ENCODE peak calls at places on chromosomes 12 and 14, in four cellular contexts. B, U, C and P are unnamed samples.

GRCh38 chr14:91041450-91041849 is 19.0 kb downstream of the RPS6KA5 start:
- DNase-seq in C (no peak), B (no peak), U (no peak), P (no peak)

GRCh38 chr12:132861558-132861957 is 25.8 kb downstream of the CHFR start:
- DNase-seq in U (no peak), B (no peak), C (no peak), P (no peak)

GRCh38 chr14:103084021-103084919 is at the start of gene LBHD2:
- DNase-seq in U (no peak), B (no peak), C (no peak), P (no peak)

GRCh38 chr12:42779186-42779859 is 189.8 kb upstream of the PRICKLE1 start:
- DNase-seq in U (no peak), B (no peak), C (peak; percentile 54), P (no peak)

GRCh38 chr12:114355389-114356088 is 50.4 kb downstream of the TBX5 start:
- DNase-seq in C (no peak), B (peak; percentile 46), U (peak; percentile 20), P (no peak)

GRCh38 chr12:63353559-63353958 is 202.6 kb upstream of the AVPR1A start:
- DNase-seq in U (no peak), B (no peak), C (no peak), P (no peak)

GRCh38 chr12:102631274-102631673 is 150.9 kb upstream of the IGF1 start:
- DNase-seq in C (no peak), U (no peak), B (no peak), P (no peak)

GRCh38 chr12:76621582-76622024 is 62.0 kb upstream of the OSBPL8 start:
- DNase-seq in B (peak; percentile 41), C (no peak), U (peak; percentile 43), P (peak; percentile 71)

GRCh38 chr14:103136388-103137271 is 13.4 kb downstream of the TNFAIP2 start:
- DNase-seq in C (peak; percentile 46), U (no peak), B (no peak), P (no peak)

GRCh38 chr12:130818381-130819247 is 20.4 kb downstream of the STX2 start:
- DNase-seq in U (peak; percentile 57), C (peak; percentile 39), B (peak; percentile 67), P (peak; percentile 68)

GRCh38 chr12:26158078-26158764 is 33.4 kb upstream of the BHLHE41 start:
- DNase-seq in B (no peak), C (no peak), U (no peak), P (no peak)

GRCh38 chr14:64880382-64881121 is 845 bp upstream of the SPTB start:
- DNase-seq in C (no peak), B (peak; percentile 49), U (no peak), P (peak; percentile 57)

GRCh38 chr12:58888131-58888783 is 32.0 kb downstream of the LRIG3 start:
- DNase-seq in B (peak; percentile 46), U (no peak), C (peak; percentile 75), P (no peak)

GRCh38 chr14:101116065-101116464 is 212.5 kb upstream of the RTL1 start:
- DNase-seq in B (no peak), U (no peak), C (no peak), P (no peak)

GRCh38 chr14:91108941-91109611 is 4.8 kb upstream of the DGLUCY start:
- DNase-seq in C (no peak), U (no peak), B (no peak), P (no peak)

GRCh38 chr12:129393357-129393937 is 510.4 kb downstream of the TMEM132D start:
- DNase-seq in C (no peak), B (no peak), U (no peak), P (no peak)

GRCh38 chr12:82627799-82628198 is 58.9 kb upstream of the TMTC2 start:
- DNase-seq in C (no peak), B (no peak), U (peak; percentile 7), P (no peak)

GRCh38 chr12:81450920-81451739 is 308.0 kb downstream of the PPFIA2 start:
- DNase-seq in U (peak; percentile 77), C (peak; percentile 13), B (no peak), P (no peak)

GRCh38 chr12:13289644-13290285 is 93.2 kb downstream of the EMP1 start:
- DNase-seq in U (no peak), C (no peak), B (no peak), P (no peak)

GRCh38 chr14:33793711-33794110 is 157.2 kb downstream of the EGLN3 start:
- DNase-seq in U (no peak), C (no peak), B (no peak), P (no peak)

GRCh38 chr12:132642846-132643835 is 24.6 kb downstream of the P2RX2 start:
- DNase-seq in B (no peak), C (no peak), U (no peak), P (no peak)

GRCh38 chr14:94394594-94395305 is 6.3 kb upstream of the SERPINA1 start:
- DNase-seq in U (no peak), C (no peak), B (peak; percentile 38), P (no peak)

GRCh38 chr12:11968516-11968915 is 102.2 kb upstream of the BCL2L14 start:
- DNase-seq in B (no peak), C (no peak), U (no peak), P (no peak)

GRCh38 chr14:79418649-79419415 is 792.5 kb downstream of the DIO2 start:
- DNase-seq in B (no peak), U (no peak), C (no peak), P (no peak)

GRCh38 chr12:113727651-113728061 is 238.5 kb downstream of the RBM19 start:
- DNase-seq in C (no peak), U (no peak), B (no peak), P (no peak)

GRCh38 chr12:68449196-68449595 is 117.0 kb upstream of the MDM1 start:
- DNase-seq in B (no peak), C (no peak), U (no peak), P (no peak)
- H3K4me1 ChIP-seq in B (peaks cover 31% of the 10 kb centered on the region), C (no peaks in the 10 kb centered on the region), U (no peaks in the 10 kb centered on the region), P (peaks cover 29% of the 10 kb centered on the region)

DNA sequence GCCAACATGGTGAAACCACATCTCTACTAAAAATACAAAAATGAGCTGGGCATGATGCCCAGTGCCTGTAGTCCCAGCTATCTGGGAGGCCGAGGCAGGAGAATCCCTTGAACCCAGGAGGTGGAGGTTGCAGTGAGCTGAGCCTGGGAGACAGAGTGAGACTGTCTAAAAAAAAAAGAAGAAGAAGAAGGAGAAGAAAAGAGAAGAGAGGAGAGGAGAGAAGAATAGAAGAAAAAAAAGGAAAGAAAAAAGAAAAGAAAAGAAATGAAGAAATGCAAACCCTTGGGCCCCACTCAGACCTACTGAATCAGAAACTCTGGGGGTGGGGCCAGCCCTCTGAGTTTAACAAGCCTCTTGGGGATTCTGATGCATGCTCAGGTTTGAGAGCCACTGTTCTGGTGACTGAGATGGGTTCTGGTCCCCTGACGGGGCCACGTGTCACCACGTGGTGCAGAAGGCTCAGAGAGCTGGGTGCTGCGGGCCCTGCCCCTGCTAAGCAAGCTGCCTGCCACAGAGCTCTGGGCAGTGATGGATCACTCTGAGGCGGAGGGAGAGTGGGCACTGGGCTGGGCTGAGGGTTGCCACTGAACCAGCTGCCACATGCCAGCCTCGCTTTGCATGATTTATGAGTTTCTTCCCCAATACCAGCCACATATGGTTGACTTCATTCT is 37.5 kb downstream of the ERH start:
- DNase-seq in C (no peak), U (no peak), B (no peak), P (no peak)
- H3K4me1 ChIP-seq in C (no peaks in the 10 kb centered on the region), U (no peaks in the 10 kb centered on the region), B (peaks cover 8% of the 10 kb centered on the region), P (no peaks in the 10 kb centered on the region)

GRCh38 chr14:22518073-22518472 is 71.0 kb downstream of the DAD1 start:
- DNase-seq in C (no peak), B (no peak), U (no peak), P (no peak)
- H3K4me1 ChIP-seq in C (peaks cover 15% of the 10 kb centered on the region), B (peaks cover 49% of the 10 kb centered on the region), U (no peaks in the 10 kb centered on the region), P (peaks cover 96% of the 10 kb centered on the region)

GRCh38 chr14:88002421-88002820 is 2.5 kb upstream of the GPR65 start:
- DNase-seq in C (no peak), B (no peak), U (no peak), P (peak; percentile 24)
- H3K4me1 ChIP-seq in C (no peaks in the 10 kb centered on the region), B (no peaks in the 10 kb centered on the region), U (no peaks in the 10 kb centered on the region), P (peaks cover 21% of the 10 kb centered on the region)

GRCh38 chr14:99242238-99242637 is 29.8 kb downstream of the BCL11B start:
- DNase-seq in C (no peak), U (no peak), B (no peak), P (no peak)
- H3K4me1 ChIP-seq in C (peaks cover 60% of the 10 kb centered on the region), U (peaks cover 12% of the 10 kb centered on the region), B (peaks cover 16% of the 10 kb centered on the region), P (peaks cover 94% of the 10 kb centered on the region)

GRCh38 chr14:36584167-36584811 is 1.9 kb upstream of the NKX2-8 start:
- DNase-seq in C (no peak), U (no peak), B (no peak), P (no peak)
- H3K4me1 ChIP-seq in C (no peaks in the 10 kb centered on the region), U (peaks cover 14% of the 10 kb centered on the region), B (peaks cover 34% of the 10 kb centered on the region), P (no peaks in the 10 kb centered on the region)

DNA sequence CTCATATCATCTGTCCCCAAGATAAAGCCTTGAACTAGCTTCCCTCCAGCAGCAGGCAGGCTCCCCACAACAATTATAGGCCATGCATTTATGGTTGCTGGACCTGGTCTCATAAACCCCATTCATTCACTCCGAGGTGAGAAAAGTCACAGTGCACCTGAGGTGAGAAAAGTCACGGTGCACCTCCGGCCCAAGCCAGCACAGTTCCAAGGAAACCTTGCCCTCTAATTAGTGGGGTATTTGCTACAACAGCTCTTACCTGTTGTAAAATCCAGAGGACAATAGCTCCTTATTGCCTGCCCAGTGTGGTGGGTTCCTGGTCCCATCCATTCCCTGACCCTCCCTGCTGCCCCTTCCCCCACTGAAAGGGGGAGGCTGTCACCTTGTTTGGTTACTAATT is 65.6 kb downstream of the FBXL14 start:
- DNase-seq in U (no peak), C (no peak), B (no peak), P (no peak)
- H3K4me1 ChIP-seq in U (peaks cover 4% of the 10 kb centered on the region), C (peaks cover 5% of the 10 kb centered on the region), B (peaks cover 17% of the 10 kb centered on the region), P (peaks cover 28% of the 10 kb centered on the region)

GRCh38 chr12:52246720-52247621 is 13.9 kb downstream of the KRT7 start:
- DNase-seq in C (no peak), B (no peak), U (no peak), P (peak; percentile 16)

GRCh38 chr12:52245962-52246577 is 13.0 kb downstream of the KRT7 start:
- DNase-seq in B (no peak), C (no peak), U (no peak), P (no peak)

GRCh38 chr12:52243774-52244614 is 11.0 kb downstream of the KRT7 start:
- DNase-seq in C (peak; percentile 90), U (no peak), B (peak; percentile 51), P (no peak)

GRCh38 chr12:52244615-52244994 is 11.6 kb downstream of the KRT7 start:
- DNase-seq in C (no peak), U (no peak), B (no peak), P (no peak)

DNA sequence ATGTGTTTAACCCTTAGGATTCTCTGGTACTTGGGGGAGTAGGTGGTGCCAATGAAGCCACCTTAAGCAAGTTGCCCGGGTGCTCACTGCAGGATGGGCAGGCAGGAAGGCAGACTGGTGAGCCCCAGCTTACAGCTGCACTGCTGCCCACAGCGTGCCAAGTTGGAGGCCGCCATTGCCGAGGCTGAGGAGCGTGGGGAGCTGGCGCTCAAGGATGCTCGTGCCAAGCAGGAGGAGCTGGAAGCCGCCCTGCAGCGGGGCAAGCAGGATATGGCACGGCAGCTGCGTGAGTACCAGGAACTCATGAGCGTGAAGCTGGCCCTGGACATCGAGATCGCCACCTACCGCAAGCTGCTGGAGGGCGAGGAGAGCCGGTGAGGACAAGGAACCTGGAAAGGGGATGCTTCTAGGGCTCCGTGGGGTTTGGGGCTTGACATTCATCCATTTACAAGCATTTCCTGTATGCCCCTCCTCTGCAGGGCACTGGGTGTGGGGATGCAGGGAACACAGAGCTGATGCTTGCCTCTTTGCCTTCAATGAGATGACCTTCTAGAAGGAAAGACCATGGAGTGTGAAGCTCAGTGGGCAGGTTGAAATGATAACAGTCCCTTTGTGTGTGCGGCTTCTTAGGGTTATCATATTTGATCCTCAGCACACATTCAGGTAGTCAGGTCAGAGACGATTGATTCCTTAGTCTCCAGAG is 12.4 kb downstream of the KRT7 start:
- DNase-seq in U (no peak), C (no peak), B (no peak), P (no peak)
- H3K4me1 ChIP-seq in U (peaks cover 4% of the 10 kb centered on the region), C (peaks cover 17% of the 10 kb centered on the region), B (peaks cover 40% of the 10 kb centered on the region), P (peaks cover 7% of the 10 kb centered on the region)